ENCODE peak calls at places on chromosomes 16 and 17, in eight cellular contexts. M, R, V, U, G, K, X and D are unnamed samples.

GRCh38 chr17:60139438-60140285 is 10.1 kb upstream of the CA4 start:
- DNase-seq in M (peak), R (peak), V (peak), U (peak), G (peak), K (peak), X (no peak), D (no peak)

GRCh38 chr16:53132406-53132805 is 77.6 kb downstream of the CHD9 start:
- DNase-seq in M (no peak), R (peak), V (no peak), U (no peak), G (peak), K (peak), X (no peak), D (no peak)

GRCh38 chr17:57991537-57991936 is 3.5 kb upstream of the VEZF1 start:
- DNase-seq in M (no peak), R (no peak), V (no peak), U (no peak), G (no peak), K (no peak), X (no peak), D (no peak)

GRCh38 chr16:11233727-11234376 is 22.2 kb downstream of the SOCS1 start:
- DNase-seq in M (no peak), R (peak), V (no peak), U (no peak), G (no peak), K (no peak), X (no peak), D (no peak)

GRCh38 chr16:64478258-64478906 is 643.5 kb downstream of the CDH11 start:
- DNase-seq in M (peak), R (no peak), V (no peak), U (no peak), G (peak), K (peak), X (peak), D (peak)

GRCh38 chr16:51151435-51151950 is 423 bp upstream of the SALL1 start:
- DNase-seq in M (peak), R (no peak), V (no peak), U (peak), G (peak), K (peak), X (peak), D (peak)

GRCh38 chr17:20993863-20994778 is 48.7 kb downstream of the USP22 start:
- DNase-seq in M (no peak), R (no peak), V (no peak), U (peak), G (no peak), K (no peak), X (no peak), D (no peak)

GRCh38 chr16:69779724-69780123 is 17.6 kb downstream of the WWP2 start:
- DNase-seq in M (no peak), R (no peak), V (no peak), U (no peak), G (no peak), K (no peak), X (no peak), D (no peak)

GRCh38 chr16:57823836-57824235 is 21.5 kb upstream of the KIFC3 start:
- DNase-seq in M (no peak), R (no peak), V (no peak), U (no peak), G (no peak), K (no peak), X (no peak), D (no peak)

GRCh38 chr17:61568219-61569072 is 22.6 kb downstream of the NACA2 start:
- DNase-seq in M (peak), R (no peak), V (no peak), U (no peak), G (no peak), K (no peak), X (no peak), D (no peak)

GRCh38 chr17:73271078-73271477 is 9.4 kb upstream of the CPSF4L start:
- DNase-seq in M (no peak), R (peak), V (no peak), U (no peak), G (no peak), K (no peak), X (no peak), D (no peak)

GRCh38 chr17:986322-986929 is 6.8 kb upstream of the NXN start:
- DNase-seq in M (no peak), R (no peak), V (no peak), U (no peak), G (no peak), K (no peak), X (no peak), D (no peak)

GRCh38 chr16:57365826-57366536 is 6.3 kb upstream of the CX3CL1 start:
- DNase-seq in M (no peak), R (no peak), V (no peak), U (no peak), G (no peak), K (no peak), X (no peak), D (no peak)

GRCh38 chr17:1446201-1446600 is 9.8 kb downstream of the CRK start:
- DNase-seq in M (no peak), R (no peak), V (no peak), U (no peak), G (no peak), K (no peak), X (no peak), D (no peak)

GRCh38 chr17:82828875-82829487 is 10.8 kb downstream of the ZNF750 start:
- DNase-seq in M (no peak), R (no peak), V (no peak), U (no peak), G (no peak), K (no peak), X (no peak), D (no peak)
- H3K4me3 ChIP-seq in M (no peak), R (no peak), V (no peak), U (no peak), G (no peak), K (no peak), X (no peak), D (no peak)

GRCh38 chr16:67161595-67162058 is 1.9 kb downstream of the FBXL8 start:
- DNase-seq in M (no peak), R (no peak), V (no peak), U (no peak), G (no peak), K (no peak), X (no peak), D (no peak)
- H3K4me3 ChIP-seq in M (no peak), R (no peak), V (peak), U (peak), G (no peak), K (peak), X (peak), D (peak)

DNA sequence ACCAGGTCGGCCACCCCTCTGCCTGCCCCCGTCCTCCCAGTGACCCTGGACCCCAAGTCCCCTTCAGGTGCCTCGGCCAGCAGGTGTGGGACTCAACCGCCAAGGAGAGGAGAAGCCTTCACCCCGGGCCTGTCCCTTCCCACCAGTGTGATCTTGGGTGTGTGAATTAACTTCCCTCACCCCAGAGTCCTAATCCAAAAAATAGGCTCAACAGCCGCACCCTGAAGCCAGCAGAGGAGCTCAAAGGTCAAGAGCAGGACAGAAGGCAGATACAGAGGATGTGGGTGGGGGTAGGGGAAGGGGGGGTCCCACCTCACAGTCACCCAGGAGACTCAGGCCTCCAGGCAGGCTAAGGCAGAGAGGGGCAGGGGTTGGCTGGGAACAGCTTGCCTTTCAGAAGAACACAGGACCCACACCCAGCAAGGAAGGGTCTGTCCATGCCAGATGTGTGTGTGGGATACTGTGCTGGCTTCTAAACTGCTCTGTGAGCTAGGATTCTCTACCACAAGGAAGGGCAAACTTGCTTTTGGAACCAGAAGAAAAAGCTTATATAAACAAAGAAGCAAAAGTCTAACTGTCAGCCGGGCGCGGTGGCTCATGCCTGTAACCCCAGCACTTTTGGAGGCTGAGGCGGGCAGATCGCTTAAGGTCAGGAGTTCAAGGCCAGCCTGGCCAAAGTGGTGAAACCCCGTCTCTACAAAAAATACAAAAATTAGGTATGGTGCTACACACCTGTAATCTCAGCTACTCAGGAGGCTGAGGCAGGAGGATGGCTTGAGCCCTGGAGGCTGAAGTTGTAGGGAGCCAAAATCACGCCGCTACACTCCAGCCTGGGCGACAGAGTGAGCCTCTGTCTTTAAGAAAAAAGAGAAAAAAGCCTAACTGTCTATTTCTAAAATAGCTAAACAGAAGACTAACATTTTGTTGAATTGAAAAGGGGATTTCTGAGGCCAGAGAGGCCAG is 4.6 kb downstream of the PIEZO1 start:
- DNase-seq in M (no peak), R (no peak), V (no peak), U (no peak), G (no peak), K (no peak), X (no peak), D (no peak)
- H3K4me3 ChIP-seq in M (no peak), R (peak), V (peak), U (no peak), G (no peak), K (no peak), X (no peak), D (no peak)

GRCh38 chr16:48047273-48047672 is 108.5 kb downstream of the ABCC12 start:
- DNase-seq in M (no peak), R (no peak), V (no peak), U (no peak), G (no peak), K (no peak), X (no peak), D (no peak)

GRCh38 chr16:48050871-48051270 is 104.9 kb downstream of the ABCC12 start:
- DNase-seq in M (no peak), R (no peak), V (no peak), U (no peak), G (no peak), K (no peak), X (no peak), D (no peak)

GRCh38 chr16:48044117-48044516 is 111.7 kb downstream of the ABCC12 start:
- DNase-seq in M (no peak), R (no peak), V (no peak), U (no peak), G (no peak), K (no peak), X (no peak), D (no peak)

GRCh38 chr16:48049832-48050231 is 106.0 kb downstream of the ABCC12 start:
- DNase-seq in M (no peak), R (no peak), V (no peak), U (no peak), G (no peak), K (no peak), X (peak), D (no peak)

GRCh38 chr16:48047755-48048154 is 108.0 kb downstream of the ABCC12 start:
- DNase-seq in M (no peak), R (no peak), V (no peak), U (no peak), G (no peak), K (no peak), X (no peak), D (no peak)
- H3K4me3 ChIP-seq in M (no peak), R (no peak), V (no peak), U (no peak), G (no peak), K (no peak), X (no peak), D (no peak)

DNA sequence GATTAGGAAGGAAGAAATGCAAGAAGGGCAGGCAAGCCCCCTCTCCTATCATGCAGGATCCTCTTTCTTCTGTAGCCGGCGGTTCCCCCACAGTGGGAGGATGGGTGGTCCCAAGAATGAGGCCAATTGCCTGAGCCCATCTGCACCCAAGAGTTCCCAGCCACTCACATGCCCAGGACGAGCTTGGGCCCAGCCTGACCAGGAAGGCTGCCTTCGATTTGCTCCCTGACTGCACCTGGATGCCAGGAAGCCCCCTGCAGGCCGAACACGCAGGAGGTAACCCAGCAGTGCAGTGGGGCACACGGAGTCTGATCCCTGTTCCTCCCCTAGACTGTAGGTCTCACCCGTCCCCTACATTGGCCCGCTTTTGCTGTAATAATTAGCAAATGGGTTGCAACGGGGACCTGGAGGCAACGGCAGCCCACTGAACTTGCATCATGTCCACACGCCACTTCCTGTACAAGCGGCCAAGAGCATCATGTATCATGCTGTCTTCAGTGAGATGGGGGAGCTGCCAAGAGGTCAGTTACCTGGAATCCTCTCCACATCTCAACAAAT is 67.5 kb downstream of the AMFR start:
- DNase-seq in M (no peak), R (peak), V (no peak), U (peak), G (no peak), K (peak), X (no peak), D (no peak)
- H3K4me3 ChIP-seq in M (no peak), R (no peak), V (no peak), U (no peak), G (no peak), K (no peak), X (no peak), D (no peak)

DNA sequence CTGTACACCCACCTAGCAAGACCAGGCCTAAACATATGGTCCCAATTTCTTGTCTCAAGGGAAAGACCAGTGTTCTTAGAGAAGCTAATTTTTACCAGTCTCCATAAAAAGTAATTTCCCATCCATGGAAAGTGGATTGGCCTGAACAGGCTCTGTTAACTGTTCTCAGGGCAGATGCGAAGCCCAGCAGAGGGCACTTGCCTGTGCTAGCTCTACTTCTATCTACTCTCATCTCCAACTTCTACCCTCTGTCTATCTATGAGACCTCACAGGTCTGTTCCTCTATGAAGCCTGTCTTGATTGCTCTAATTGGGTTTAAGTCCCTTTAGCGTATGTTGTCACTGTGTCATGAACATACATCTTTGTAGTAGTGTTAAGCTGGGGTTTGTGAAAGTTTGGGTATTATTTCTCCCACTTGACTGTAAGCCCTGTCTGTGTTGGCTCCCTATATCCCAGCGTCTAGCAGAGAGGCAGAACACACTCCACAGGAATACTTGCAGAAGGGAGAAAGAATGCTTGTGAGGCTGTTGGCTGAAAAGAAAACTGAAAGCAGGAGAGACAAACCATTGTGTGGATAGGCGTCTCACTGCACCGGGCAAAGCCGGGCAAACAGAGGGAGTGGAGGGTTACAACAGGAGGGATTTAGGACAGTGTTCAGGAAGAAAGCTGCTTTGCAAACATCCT is 167.2 kb upstream of the MAF start:
- DNase-seq in M (peak), R (no peak), V (no peak), U (peak), G (peak), K (peak), X (no peak), D (no peak)
- H3K4me3 ChIP-seq in M (no peak), R (no peak), V (no peak), U (peak), G (peak), K (peak), X (no peak), D (peak)

DNA sequence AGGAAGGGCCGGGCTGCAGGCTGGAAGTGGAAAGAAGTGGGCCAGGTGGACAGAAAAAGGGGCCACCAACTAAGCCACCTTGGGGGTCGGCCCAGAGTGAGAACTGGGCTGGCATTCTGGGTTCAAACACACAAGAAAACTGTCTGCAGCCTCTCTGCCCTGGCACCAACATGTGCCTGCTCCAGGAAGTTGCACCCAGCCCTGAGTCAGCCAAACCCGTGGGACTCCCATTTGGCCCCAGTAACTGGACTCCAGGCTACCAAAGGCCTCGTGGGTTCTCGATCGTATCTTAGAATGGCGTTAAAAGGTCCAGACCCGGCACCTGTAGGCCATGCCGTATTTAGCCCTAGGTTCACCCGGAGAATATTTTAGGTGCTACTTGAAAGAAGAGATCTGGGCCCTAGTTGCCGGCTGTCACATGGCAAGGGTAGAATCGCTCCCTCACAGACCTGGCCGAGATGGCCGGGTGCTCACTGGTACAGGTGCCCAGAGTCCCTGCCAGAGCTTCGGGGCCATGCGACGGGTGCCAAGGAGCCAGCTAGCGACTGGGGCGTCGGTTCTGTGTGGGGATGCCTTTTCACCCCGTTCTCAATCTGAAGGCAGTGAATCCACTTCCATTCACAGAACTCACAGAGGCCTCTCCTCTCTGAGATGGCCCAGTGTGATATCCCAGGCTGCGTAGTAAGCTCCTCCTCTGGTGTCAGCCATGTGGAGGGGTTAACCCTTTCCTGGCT is 236.7 kb downstream of the MRTFB start:
- DNase-seq in M (peak), R (peak), V (no peak), U (no peak), G (peak), K (peak), X (no peak), D (no peak)
- H3K4me3 ChIP-seq in M (peak), R (no peak), V (no peak), U (no peak), G (peak), K (no peak), X (no peak), D (no peak)

GRCh38 chr17:48513653-48514482 is 16.9 kb downstream of the HOXB1 start:
- DNase-seq in M (no peak), R (no peak), V (no peak), U (no peak), G (no peak), K (no peak), X (no peak), D (no peak)

GRCh38 chr17:48514483-48514876 is 16.3 kb downstream of the HOXB1 start:
- DNase-seq in M (no peak), R (no peak), V (no peak), U (no peak), G (no peak), K (no peak), X (no peak), D (no peak)

GRCh38 chr17:48510761-48511604 is 19.8 kb downstream of the HOXB1 start:
- DNase-seq in M (no peak), R (peak), V (no peak), U (no peak), G (peak), K (no peak), X (no peak), D (peak)

GRCh38 chr17:48510381-48510760 is 20.4 kb downstream of the HOXB1 start:
- DNase-seq in M (no peak), R (peak), V (no peak), U (no peak), G (no peak), K (no peak), X (no peak), D (no peak)

GRCh38 chr17:48513097-48513496 is 17.7 kb downstream of the HOXB1 start:
- DNase-seq in M (no peak), R (no peak), V (no peak), U (no peak), G (no peak), K (no peak), X (no peak), D (no peak)
- H3K4me3 ChIP-seq in M (no peak), R (no peak), V (peak), U (no peak), G (no peak), K (no peak), X (no peak), D (no peak)